ENCODE peak calls at places on chromosomes 2 and 18, in ten cellular contexts. C is epithelial cell of esophagus; V is brain microvascular endothelial cell; D is kidney; G is astrocyte; K is fibroblast of mammary gland; F is tibial nerve; M is CD8-positive, alpha-beta T cell; H is esophagus muscularis mucosa; U is MM.1S. J is an unnamed sample.

GRCh38 chr2:205566556-205567061 is 115.7 kb upstream of the NRP2 start:
- DNase-seq in M (no peak), U (no peak), F (no peak), C (peak), V (no peak), H (no peak), D (no peak), G (no peak), K (no peak), J (peak)

GRCh38 chr2:218605438-218605837 is 2.3 kb upstream of the PLCD4 start:
- DNase-seq in G (peak), D (no peak), V (peak), K (peak), C (no peak), H (no peak), F (no peak), U (no peak), M (no peak), J (peak)

GRCh38 chr2:200899482-200899881 is 10.3 kb downstream of the NIF3L1 start:
- DNase-seq in K (no peak), V (no peak), D (no peak), C (no peak), M (no peak), F (no peak), U (no peak), H (no peak), G (no peak), J (no peak)

GRCh38 chr2:16407358-16407757 is 258.3 kb downstream of the CYRIA start:
- DNase-seq in U (no peak), K (no peak), C (no peak), G (no peak), M (no peak), H (no peak), D (no peak), V (no peak), F (no peak), J (no peak)

GRCh38 chr18:50080932-50081560 is 113.9 kb downstream of the MYO5B start:
- DNase-seq in G (peak), K (no peak), F (no peak), V (no peak), D (no peak), C (peak), H (no peak), M (no peak), U (no peak), J (no peak)

GRCh38 chr2:172739651-172740050 is 4.0 kb downstream of the RAPGEF4 start:
- DNase-seq in G (no peak), D (no peak), H (no peak), K (no peak), U (no peak), M (no peak), V (no peak), C (peak), F (no peak), J (no peak)

GRCh38 chr2:72755647-72756423 is 70.0 kb downstream of the EXOC6B start:
- DNase-seq in G (peak), M (no peak), V (no peak), K (peak), D (no peak), U (no peak), F (no peak), H (no peak), C (peak), J (peak)

GRCh38 chr2:7649461-7650228 is 732.4 kb downstream of the RNF144A start:
- DNase-seq in K (no peak), D (no peak), C (no peak), U (no peak), V (no peak), H (no peak), M (peak), G (no peak), F (no peak), J (no peak)

GRCh38 chr2:235803028-235803427 is 309.2 kb downstream of the AGAP1 start:
- DNase-seq in D (no peak), V (peak), U (no peak), C (peak), H (no peak), F (no peak), K (peak), M (no peak), G (peak), J (no peak)

GRCh38 chr2:20551945-20552328 is 99.0 kb downstream of the HS1BP3 start:
- DNase-seq in C (no peak), G (no peak), F (no peak), U (peak), K (no peak), M (no peak), V (no peak), H (no peak), D (no peak), J (no peak)

GRCh38 chr2:54371461-54372065 is 84.6 kb upstream of the SPTBN1 start:
- DNase-seq in M (no peak), V (no peak), C (no peak), F (no peak), H (no peak), G (no peak), K (no peak), U (no peak), D (no peak), J (no peak)

GRCh38 chr2:164523726-164524125 is 97.6 kb downstream of the GRB14 start:
- DNase-seq in U (no peak), K (no peak), H (no peak), C (no peak), V (no peak), D (no peak), F (no peak), G (no peak), M (no peak), J (peak)

GRCh38 chr2:37412201-37412600 is 67.8 kb downstream of the QPCT start:
- DNase-seq in H (no peak), D (no peak), U (no peak), M (no peak), C (no peak), G (no peak), F (no peak), K (no peak), V (no peak), J (no peak)

GRCh38 chr18:702957-703659 is 9.3 kb downstream of the ENOSF1 start:
- DNase-seq in G (peak), U (no peak), D (no peak), K (peak), V (peak), C (peak), M (no peak), H (no peak), F (no peak), J (peak)

GRCh38 chr18:54277899-54278298 is 8.6 kb downstream of the POLI start:
- DNase-seq in F (no peak), U (no peak), K (no peak), G (no peak), V (no peak), C (no peak), H (no peak), D (no peak), M (no peak), J (no peak)

GRCh38 chr2:37774976-37775907 is 103.8 kb upstream of the CDC42EP3 start:
- DNase-seq in M (no peak), D (no peak), H (no peak), U (no peak), C (peak), G (no peak), K (peak), V (no peak), F (no peak), J (no peak)

GRCh38 chr2:70948350-70949003 is 12.8 kb downstream of the ATP6V1B1 start:
- DNase-seq in U (peak), G (peak), D (peak), V (peak), F (peak), C (peak), M (peak), K (peak), H (peak), J (peak)

GRCh38 chr2:29946465-29946864 is 25.1 kb upstream of the ALK start:
- DNase-seq in U (no peak), K (no peak), F (no peak), V (no peak), M (no peak), G (no peak), C (no peak), D (no peak), H (peak), J (no peak)

GRCh38 chr2:68426885-68427579 is 40.1 kb downstream of the FBXO48 start:
- DNase-seq in V (peak), C (peak), G (no peak), M (no peak), H (peak), D (no peak), U (peak), F (no peak), K (no peak), J (peak)

GRCh38 chr2:240387669-240388358 is 47.6 kb upstream of the GPC1 start:
- DNase-seq in K (peak), V (peak), H (no peak), F (peak), C (peak), D (peak), M (no peak), U (no peak), G (peak), J (peak)

GRCh38 chr2:40343904-40344303 is 108.0 kb downstream of the SLC8A1 start:
- DNase-seq in H (no peak), V (peak), M (no peak), G (peak), F (no peak), C (peak), U (no peak), D (no peak), K (peak), J (peak)

GRCh38 chr2:55155764-55156221 is 76.3 kb downstream of the CLHC1 start:
- DNase-seq in M (no peak), K (peak), V (peak), C (peak), U (no peak), D (no peak), H (no peak), F (no peak), G (peak), J (peak)

GRCh38 chr2:216195565-216195978 is 86.4 kb downstream of the XRCC5 start:
- DNase-seq in H (no peak), C (peak), D (no peak), M (no peak), G (peak), U (no peak), V (peak), K (peak), F (no peak), J (peak)

GRCh38 chr18:10519999-10520935 is 5.6 kb upstream of the NAPG start:
- DNase-seq in F (peak), K (peak), V (peak), H (no peak), M (peak), D (peak), U (peak), C (peak), G (peak), J (peak)

GRCh38 chr2:100603945-100604633 is 41.3 kb downstream of the PDCL3 start:
- DNase-seq in H (no peak), C (no peak), U (no peak), F (no peak), K (peak), D (no peak), V (no peak), M (no peak), G (peak), J (peak)

GRCh38 chr2:120878970-120879369 is 143.3 kb downstream of the GLI2 start:
- DNase-seq in H (no peak), V (no peak), F (no peak), K (no peak), C (no peak), D (no peak), U (no peak), G (no peak), M (no peak), J (no peak)

GRCh38 chr2:128441341-128442052 is 122.8 kb upstream of the HS6ST1 start:
- DNase-seq in V (no peak), U (no peak), H (peak), F (no peak), D (peak), K (no peak), G (no peak), M (no peak), C (no peak), J (no peak)

GRCh38 chr18:21599585-21600525 is 649 bp downstream of the ESCO1 start:
- DNase-seq in G (no peak), F (no peak), U (peak), H (peak), K (no peak), V (no peak), M (no peak), D (peak), C (peak), J (peak)

GRCh38 chr18:62979172-62979571 is 263.8 kb downstream of the PHLPP1 start:
- DNase-seq in D (no peak), G (peak), F (peak), K (peak), V (peak), C (peak), U (no peak), H (no peak), M (no peak), J (peak)

GRCh38 chr18:49880656-49881055 is 67.3 kb upstream of the ACAA2 start:
- DNase-seq in U (peak), F (no peak), V (peak), C (no peak), H (no peak), M (no peak), D (no peak), G (peak), K (no peak), J (no peak)

GRCh38 chr2:182545420-182546167 is 118.8 kb upstream of the PDE1A start:
- DNase-seq in G (no peak), D (no peak), M (no peak), K (no peak), U (no peak), C (no peak), F (no peak), V (no peak), H (no peak), J (peak)

GRCh38 chr18:6520901-6521300 is 106.2 kb upstream of the L3MBTL4 start:
- DNase-seq in H (no peak), G (no peak), D (no peak), V (no peak), K (no peak), C (no peak), M (no peak), U (no peak), F (no peak), J (no peak)

GRCh38 chr18:6525593-6525992 is 110.9 kb upstream of the L3MBTL4 start:
- DNase-seq in F (no peak), H (no peak), M (no peak), U (no peak), G (no peak), D (no peak), V (no peak), C (no peak), K (no peak), J (no peak)

GRCh38 chr18:6521804-6522418 is 107.2 kb upstream of the L3MBTL4 start:
- DNase-seq in D (no peak), M (no peak), V (peak), F (peak), C (peak), K (peak), H (no peak), G (peak), U (peak), J (peak)
- TF ChIP-seq CTCF in D (peak), M (no peak), V (peak), F (no peak), C (peak), K (peak), H (no peak), G (peak), U (peak), J (peak)

DNA sequence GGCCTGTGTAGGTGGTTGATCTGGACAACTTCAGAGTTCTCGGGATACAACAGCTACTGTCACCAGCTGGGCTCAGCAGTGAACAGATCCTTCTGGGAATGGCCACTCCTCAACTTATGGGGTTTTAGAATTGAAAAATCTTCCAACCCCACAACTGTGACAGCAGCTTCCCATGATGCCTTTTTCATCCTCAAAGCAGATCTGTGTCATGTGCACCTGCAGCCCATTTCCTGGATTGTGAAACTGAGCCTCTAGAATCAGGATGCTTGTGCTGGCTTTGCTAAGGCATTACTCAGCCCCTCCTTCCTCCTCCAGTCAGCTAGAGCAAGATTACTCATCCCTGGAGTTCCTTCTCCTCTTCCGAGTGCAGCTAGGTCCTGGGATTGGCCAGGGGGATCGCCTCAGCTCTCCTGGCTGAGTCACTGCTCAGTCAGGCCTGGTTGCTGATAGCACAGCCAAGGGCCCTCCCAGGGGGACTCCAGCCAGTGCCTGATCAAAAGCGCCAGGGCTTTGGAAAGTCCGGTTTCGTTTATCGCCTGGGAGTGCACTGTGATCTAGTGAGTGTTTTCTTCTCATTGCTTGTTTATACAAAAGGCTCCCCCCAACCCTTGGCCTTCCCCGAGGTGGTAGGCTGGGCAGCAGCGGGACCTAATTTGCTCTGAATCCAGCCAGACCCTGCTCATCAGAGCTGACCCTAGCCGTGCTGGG is 2.4 kb upstream of the LPIN1 start:
- DNase-seq in U (peak), G (peak), V (peak), K (peak), H (peak), F (peak), M (peak), C (peak), D (peak), J (peak)
- H3K4me3 ChIP-seq in U (peak), G (no peak), V (peak), K (peak), H (peak), F (peak), M (no peak), C (no peak), D (no peak), J (peak)

GRCh38 chr18:34809697-34810096 is 99.6 kb downstream of the DTNA start:
- DNase-seq in F (peak), V (peak), C (peak), M (no peak), U (no peak), D (no peak), H (no peak), K (peak), G (no peak), J (peak)
- TF ChIP-seq CTCF in F (peak), V (peak), C (peak), M (no peak), U (peak), D (peak), H (peak), K (peak), G (peak), J (peak)

GRCh38 chr2:157771234-157771633 is 104.9 kb downstream of the ACVR1 start:
- DNase-seq in V (no peak), G (no peak), H (no peak), D (no peak), C (no peak), F (no peak), K (no peak), U (no peak), M (no peak), J (no peak)
- H3K4me3 ChIP-seq in V (no peak), G (no peak), H (no peak), D (no peak), C (no peak), F (no peak), K (no peak), U (no peak), M (no peak), J (no peak)

DNA sequence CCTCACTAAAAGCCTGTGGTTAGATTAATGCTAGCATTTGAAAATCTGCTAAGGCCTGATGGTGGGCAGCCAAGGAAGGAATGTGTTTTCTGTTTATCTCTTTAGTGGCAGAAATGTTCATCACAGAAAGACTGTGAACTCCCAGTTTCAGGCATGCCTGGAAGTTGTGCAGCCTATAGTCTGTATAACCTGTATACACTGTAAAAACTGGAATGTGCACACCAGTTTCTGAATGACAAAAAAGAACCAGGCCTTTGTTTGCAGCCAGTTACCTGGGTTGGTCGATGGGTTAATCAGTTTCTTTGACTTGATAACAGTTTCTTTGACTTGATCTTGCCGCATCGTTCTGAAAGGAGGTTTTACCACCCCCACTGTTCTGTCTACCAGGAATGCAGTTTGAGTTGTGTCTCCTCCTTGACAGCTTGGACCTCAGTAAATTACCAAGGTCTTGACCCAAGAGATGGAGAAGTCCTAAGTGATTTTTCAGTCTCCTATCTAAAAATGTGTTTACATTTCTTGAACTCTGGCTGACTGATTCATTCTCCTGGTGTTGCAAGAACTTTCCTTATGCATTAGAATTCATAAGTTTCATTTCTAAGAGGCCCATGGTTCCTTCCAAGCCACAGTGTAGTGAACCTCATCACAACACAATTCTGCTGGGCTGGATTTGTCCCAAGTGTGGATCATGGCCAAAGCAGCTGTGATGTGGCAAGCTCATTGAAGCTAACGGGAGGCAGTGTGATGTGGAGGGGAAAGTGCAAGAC is 62.2 kb downstream of the KIAA2012 start:
- DNase-seq in V (peak), F (peak), H (peak), D (peak), M (no peak), K (peak), G (peak), U (no peak), C (peak), J (peak)
- TF ChIP-seq CTCF in V (peak), F (no peak), H (no peak), D (no peak), M (no peak), K (no peak), G (no peak), U (no peak), C (no peak), J (peak)

DNA sequence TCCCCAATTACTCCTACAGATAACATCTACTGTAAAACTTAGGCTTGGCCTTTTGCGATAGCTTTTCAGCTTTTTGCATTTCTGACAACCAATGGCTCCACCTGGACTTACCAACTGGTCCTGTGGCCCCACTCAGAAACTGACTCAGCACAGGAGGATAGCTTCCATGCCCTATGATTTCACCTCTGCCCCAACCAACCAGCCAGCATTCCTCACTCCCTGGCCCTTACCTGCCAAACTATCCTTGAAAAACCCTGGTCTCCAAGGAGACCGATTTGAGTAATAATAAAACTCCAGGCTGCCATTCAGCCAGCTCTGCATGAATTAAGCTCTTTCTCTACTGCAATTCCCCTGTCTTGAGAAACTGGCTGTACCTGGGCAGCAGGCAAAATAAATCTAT is 28.2 kb downstream of the TUBB6 start:
- DNase-seq in V (no peak), H (no peak), U (no peak), G (no peak), M (no peak), D (no peak), K (no peak), F (no peak), C (peak), J (no peak)
- H3K4me3 ChIP-seq in V (no peak), H (no peak), U (no peak), G (no peak), M (no peak), D (no peak), K (no peak), F (no peak), C (no peak), J (no peak)

GRCh38 chr2:30963184-30963583 is 155.9 kb upstream of the CAPN13 start:
- DNase-seq in V (no peak), F (no peak), G (no peak), C (no peak), K (no peak), H (no peak), M (no peak), U (no peak), D (no peak), J (no peak)

GRCh38 chr2:30964334-30964733 is 157.1 kb upstream of the CAPN13 start:
- DNase-seq in H (no peak), V (no peak), G (no peak), K (no peak), U (no peak), C (no peak), F (no peak), D (no peak), M (no peak), J (no peak)

GRCh38 chr2:30969006-30969405 is 161.8 kb upstream of the CAPN13 start:
- DNase-seq in M (no peak), U (no peak), H (no peak), V (no peak), K (no peak), D (no peak), C (peak), F (no peak), G (no peak), J (no peak)

GRCh38 chr2:30959653-30960052 is 152.4 kb upstream of the CAPN13 start:
- DNase-seq in U (no peak), H (no peak), D (no peak), V (no peak), M (no peak), F (no peak), C (no peak), G (no peak), K (no peak), J (no peak)

GRCh38 chr2:30965085-30965484 is 157.8 kb upstream of the CAPN13 start:
- DNase-seq in H (no peak), M (no peak), C (no peak), G (no peak), U (no peak), K (no peak), D (no peak), V (no peak), F (no peak), J (no peak)
- TF ChIP-seq CTCF in H (no peak), M (no peak), C (no peak), G (no peak), U (no peak), K (no peak), D (no peak), V (no peak), F (no peak), J (no peak)

J was measured in foreskin fibroblast.